ENCODE peak calls at places on chromosomes 7 and 10, in nine cellular contexts. One of them, this sample, is unnamed.
A peak's percentile ranks its signal among the peaks of the same experiment; 100 is the strongest.

GRCh38 chr7:8147760-8148463 is 114.1 kb downstream of the ICA1 start:
- DNase-seq in transverse colon: no peak
- DNase-seq in K562: no peak
- DNase-seq in GM12878: no peak
- DNase-seq in stomach: no peak
- DNase-seq in A549: no peak
- DNase-seq in ovary: no peak
- DNase-seq in SK-N-SH: no peak
- DNase-seq in tibial nerve: no peak
- DNase-seq in this sample: no peak

GRCh38 chr10:78782441-78782840 is 286.3 kb upstream of the ZMIZ1 start:
- DNase-seq in transverse colon: no peak
- DNase-seq in K562: no peak
- DNase-seq in GM12878: no peak
- DNase-seq in stomach: no peak
- DNase-seq in A549: no peak
- DNase-seq in ovary: no peak
- DNase-seq in SK-N-SH: no peak
- DNase-seq in tibial nerve: no peak
- DNase-seq in this sample: no peak

GRCh38 chr10:119687192-119688032 is 36.2 kb downstream of the BAG3 start:
- DNase-seq in transverse colon: no peak
- DNase-seq in K562: no peak
- DNase-seq in GM12878: no peak
- DNase-seq in stomach: no peak
- DNase-seq in A549: no peak
- DNase-seq in ovary: no peak
- DNase-seq in SK-N-SH: no peak
- DNase-seq in tibial nerve: no peak
- DNase-seq in this sample: no peak

GRCh38 chr7:2471396-2471795 is 4.8 kb downstream of the GRIFIN start:
- DNase-seq in transverse colon: no peak
- DNase-seq in K562: no peak
- DNase-seq in GM12878: no peak
- DNase-seq in stomach: no peak
- DNase-seq in A549: no peak
- DNase-seq in ovary: no peak
- DNase-seq in SK-N-SH: peak; percentile 64
- DNase-seq in tibial nerve: no peak
- DNase-seq in this sample: no peak

GRCh38 chr7:91832493-91833045 is 47.9 kb downstream of the MTERF1 start:
- DNase-seq in transverse colon: no peak
- DNase-seq in K562: no peak
- DNase-seq in GM12878: no peak
- DNase-seq in stomach: no peak
- DNase-seq in A549: no peak
- DNase-seq in ovary: no peak
- DNase-seq in SK-N-SH: no peak
- DNase-seq in tibial nerve: no peak
- DNase-seq in this sample: no peak

GRCh38 chr10:99975942-99976809 is 33.6 kb downstream of the DNMBP start:
- DNase-seq in transverse colon: no peak
- DNase-seq in K562: no peak
- DNase-seq in GM12878: no peak
- DNase-seq in stomach: no peak
- DNase-seq in A549: no peak
- DNase-seq in ovary: no peak
- DNase-seq in SK-N-SH: no peak
- DNase-seq in tibial nerve: peak; percentile 66
- DNase-seq in this sample: no peak

GRCh38 chr10:33484787-33485186 is 150.3 kb upstream of the NRP1 start:
- DNase-seq in transverse colon: no peak
- DNase-seq in K562: no peak
- DNase-seq in GM12878: no peak
- DNase-seq in stomach: no peak
- DNase-seq in A549: peak; percentile 13
- DNase-seq in ovary: no peak
- DNase-seq in SK-N-SH: no peak
- DNase-seq in tibial nerve: peak; percentile 53
- DNase-seq in this sample: no peak

GRCh38 chr10:130652964-130653578 is 516.9 kb downstream of the GLRX3 start:
- DNase-seq in transverse colon: no peak
- DNase-seq in K562: no peak
- DNase-seq in GM12878: no peak
- DNase-seq in stomach: no peak
- DNase-seq in A549: no peak
- DNase-seq in ovary: no peak
- DNase-seq in SK-N-SH: no peak
- DNase-seq in tibial nerve: no peak
- DNase-seq in this sample: no peak

GRCh38 chr7:3805151-3805550 is 504.1 kb downstream of the SDK1 start:
- DNase-seq in transverse colon: no peak
- DNase-seq in K562: no peak
- DNase-seq in GM12878: no peak
- DNase-seq in stomach: no peak
- DNase-seq in A549: peak; percentile 7
- DNase-seq in ovary: no peak
- DNase-seq in SK-N-SH: no peak
- DNase-seq in tibial nerve: no peak
- DNase-seq in this sample: no peak

GRCh38 chr10:93826355-93826754 is 67.4 kb upstream of the SLC35G1 start:
- DNase-seq in transverse colon: no peak
- DNase-seq in K562: no peak
- DNase-seq in GM12878: no peak
- DNase-seq in stomach: no peak
- DNase-seq in A549: no peak
- DNase-seq in ovary: no peak
- DNase-seq in SK-N-SH: no peak
- DNase-seq in tibial nerve: no peak
- DNase-seq in this sample: no peak

GRCh38 chr10:94104316-94105060 is 110.8 kb downstream of the PLCE1 start:
- DNase-seq in transverse colon: no peak
- DNase-seq in K562: no peak
- DNase-seq in GM12878: no peak
- DNase-seq in stomach: no peak
- DNase-seq in A549: no peak
- DNase-seq in ovary: no peak
- DNase-seq in SK-N-SH: no peak
- DNase-seq in tibial nerve: no peak
- DNase-seq in this sample: no peak

GRCh38 chr10:5538446-5538845 is 13.7 kb downstream of the CALML3 start:
- DNase-seq in transverse colon: peak; percentile 6
- DNase-seq in K562: no peak
- DNase-seq in GM12878: no peak
- DNase-seq in stomach: peak; percentile 9
- DNase-seq in A549: no peak
- DNase-seq in ovary: no peak
- DNase-seq in SK-N-SH: no peak
- DNase-seq in tibial nerve: no peak
- DNase-seq in this sample: peak; percentile 50

GRCh38 chr7:139681463-139681755 is 96.4 kb downstream of the HIPK2 start:
- DNase-seq in transverse colon: no peak
- DNase-seq in K562: peak; percentile 52
- DNase-seq in GM12878: no peak
- DNase-seq in stomach: no peak
- DNase-seq in A549: no peak
- DNase-seq in ovary: no peak
- DNase-seq in SK-N-SH: no peak
- DNase-seq in tibial nerve: no peak
- DNase-seq in this sample: no peak

GRCh38 chr7:75608451-75609122 is 116.5 kb downstream of the SPDYE5 start:
- DNase-seq in transverse colon: no peak
- DNase-seq in K562: no peak
- DNase-seq in GM12878: no peak
- DNase-seq in stomach: no peak
- DNase-seq in A549: no peak
- DNase-seq in ovary: no peak
- DNase-seq in SK-N-SH: no peak
- DNase-seq in tibial nerve: no peak
- DNase-seq in this sample: no peak

GRCh38 chr10:77940627-77941026 is 14.1 kb upstream of the DLG5 start:
- DNase-seq in transverse colon: no peak
- DNase-seq in K562: no peak
- DNase-seq in GM12878: no peak
- DNase-seq in stomach: no peak
- DNase-seq in A549: no peak
- DNase-seq in ovary: no peak
- DNase-seq in SK-N-SH: no peak
- DNase-seq in tibial nerve: no peak
- DNase-seq in this sample: no peak

GRCh38 chr10:77614778-77615625 is 22.6 kb downstream of the KCNMA1 start:
- DNase-seq in transverse colon: no peak
- DNase-seq in K562: no peak
- DNase-seq in GM12878: no peak
- DNase-seq in stomach: no peak
- DNase-seq in A549: no peak
- DNase-seq in ovary: no peak
- DNase-seq in SK-N-SH: no peak
- DNase-seq in tibial nerve: no peak
- DNase-seq in this sample: no peak

GRCh38 chr10:127353544-127353943 is 157.2 kb upstream of the INSYN2A start:
- DNase-seq in transverse colon: no peak
- DNase-seq in K562: no peak
- DNase-seq in GM12878: no peak
- DNase-seq in stomach: no peak
- DNase-seq in A549: no peak
- DNase-seq in ovary: no peak
- DNase-seq in SK-N-SH: no peak
- DNase-seq in tibial nerve: no peak
- DNase-seq in this sample: no peak

GRCh38 chr10:110535958-110536891 is 31.3 kb upstream of the SMC3 start:
- DNase-seq in transverse colon: peak; percentile 36
- DNase-seq in K562: peak; percentile 54
- DNase-seq in GM12878: peak; percentile 87
- DNase-seq in stomach: peak; percentile 34
- DNase-seq in A549: no peak
- DNase-seq in ovary: no peak
- DNase-seq in SK-N-SH: no peak
- DNase-seq in tibial nerve: no peak
- DNase-seq in this sample: no peak

DNA sequence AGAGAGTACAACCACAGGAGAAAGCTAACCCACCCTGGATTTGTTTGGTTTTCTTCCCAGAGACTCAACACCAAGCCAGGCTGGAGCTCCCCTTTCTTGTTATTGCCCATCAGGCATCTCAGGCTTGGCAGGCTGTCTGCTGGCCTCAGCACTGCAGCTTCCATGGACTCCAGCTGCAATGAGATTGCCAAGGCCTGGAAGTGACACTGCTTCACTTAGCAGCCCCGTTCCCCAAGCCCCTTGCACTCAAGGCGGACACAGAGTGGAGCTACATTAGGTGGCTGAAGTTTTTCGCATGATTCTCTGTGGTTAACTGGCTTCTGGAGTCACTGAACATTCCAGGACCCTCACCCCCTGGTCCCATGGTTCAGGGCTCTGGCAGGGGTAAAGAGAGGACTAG is 163.1 kb upstream of the GDF10 start:
- DNase-seq in transverse colon: no peak
- DNase-seq in K562: no peak
- DNase-seq in GM12878: no peak
- DNase-seq in stomach: no peak
- DNase-seq in A549: no peak
- DNase-seq in ovary: no peak
- DNase-seq in SK-N-SH: no peak
- DNase-seq in tibial nerve: no peak
- DNase-seq in this sample: no peak
- TF ChIP-seq EP300 in transverse colon: no peak
- TF ChIP-seq EP300 in K562: no peak
- TF ChIP-seq EP300 in GM12878: no peak
- TF ChIP-seq EP300 in stomach: no peak
- TF ChIP-seq EP300 in A549: no peak
- TF ChIP-seq EP300 in ovary: no peak
- TF ChIP-seq EP300 in SK-N-SH: no peak
- TF ChIP-seq EP300 in tibial nerve: no peak
- TF ChIP-seq EP300 in this sample: no peak

GRCh38 chr10:23338886-23339285 is 5.7 kb downstream of the C10orf67 start:
- DNase-seq in transverse colon: no peak
- DNase-seq in K562: no peak
- DNase-seq in GM12878: no peak
- DNase-seq in stomach: no peak
- DNase-seq in A549: no peak
- DNase-seq in ovary: no peak
- DNase-seq in SK-N-SH: no peak
- DNase-seq in tibial nerve: no peak
- DNase-seq in this sample: no peak
- TF ChIP-seq CTCF in transverse colon: no peak
- TF ChIP-seq CTCF in K562: no peak
- TF ChIP-seq CTCF in GM12878: no peak
- TF ChIP-seq CTCF in stomach: no peak
- TF ChIP-seq CTCF in A549: no peak
- TF ChIP-seq CTCF in ovary: no peak
- TF ChIP-seq CTCF in SK-N-SH: peak; percentile 21
- TF ChIP-seq CTCF in tibial nerve: no peak
- TF ChIP-seq CTCF in this sample: no peak

GRCh38 chr10:29127037-29127436 is 161.8 kb upstream of the LYZL1 start:
- DNase-seq in transverse colon: no peak
- DNase-seq in K562: no peak
- DNase-seq in GM12878: no peak
- DNase-seq in stomach: no peak
- DNase-seq in A549: no peak
- DNase-seq in ovary: no peak
- DNase-seq in SK-N-SH: no peak
- DNase-seq in tibial nerve: no peak
- DNase-seq in this sample: no peak

GRCh38 chr10:29131952-29132820 is 156.7 kb upstream of the LYZL1 start:
- DNase-seq in transverse colon: no peak
- DNase-seq in K562: peak; percentile 92
- DNase-seq in GM12878: no peak
- DNase-seq in stomach: no peak
- DNase-seq in A549: no peak
- DNase-seq in ovary: no peak
- DNase-seq in SK-N-SH: no peak
- DNase-seq in tibial nerve: no peak
- DNase-seq in this sample: no peak

GRCh38 chr10:29132821-29133156 is 156.1 kb upstream of the LYZL1 start:
- DNase-seq in transverse colon: no peak
- DNase-seq in K562: peak; percentile 20
- DNase-seq in GM12878: no peak
- DNase-seq in stomach: no peak
- DNase-seq in A549: no peak
- DNase-seq in ovary: no peak
- DNase-seq in SK-N-SH: no peak
- DNase-seq in tibial nerve: no peak
- DNase-seq in this sample: no peak

GRCh38 chr10:29127731-29128130 is 161.1 kb upstream of the LYZL1 start:
- DNase-seq in transverse colon: no peak
- DNase-seq in K562: no peak
- DNase-seq in GM12878: no peak
- DNase-seq in stomach: no peak
- DNase-seq in A549: no peak
- DNase-seq in ovary: no peak
- DNase-seq in SK-N-SH: no peak
- DNase-seq in tibial nerve: no peak
- DNase-seq in this sample: no peak

GRCh38 chr10:29130190-29130673 is 158.6 kb upstream of the LYZL1 start:
- DNase-seq in transverse colon: no peak
- DNase-seq in K562: peak; percentile 29
- DNase-seq in GM12878: no peak
- DNase-seq in stomach: no peak
- DNase-seq in A549: peak; percentile 69
- DNase-seq in ovary: no peak
- DNase-seq in SK-N-SH: peak; percentile 42
- DNase-seq in tibial nerve: no peak
- DNase-seq in this sample: no peak
- TF ChIP-seq EP300 in transverse colon: no peak
- TF ChIP-seq EP300 in K562: no peak
- TF ChIP-seq EP300 in GM12878: no peak
- TF ChIP-seq EP300 in stomach: no peak
- TF ChIP-seq EP300 in A549: no peak
- TF ChIP-seq EP300 in ovary: no peak
- TF ChIP-seq EP300 in SK-N-SH: no peak
- TF ChIP-seq EP300 in tibial nerve: no peak
- TF ChIP-seq EP300 in this sample: no peak

GRCh38 chr10:29517352-29517923 is 117.3 kb downstream of the SVIL start:
- DNase-seq in transverse colon: peak; percentile 26
- DNase-seq in K562: peak; percentile 52
- DNase-seq in GM12878: no peak
- DNase-seq in stomach: no peak
- DNase-seq in A549: peak; percentile 46
- DNase-seq in ovary: peak; percentile 37
- DNase-seq in SK-N-SH: peak; percentile 71
- DNase-seq in tibial nerve: peak; percentile 57
- DNase-seq in this sample: no peak
- TF ChIP-seq CTCF in transverse colon: peak; percentile 45
- TF ChIP-seq CTCF in K562: peak; percentile 64
- TF ChIP-seq CTCF in GM12878: peak; percentile 37
- TF ChIP-seq CTCF in stomach: no peak
- TF ChIP-seq CTCF in A549: peak; percentile 54
- TF ChIP-seq CTCF in ovary: peak; percentile 31
- TF ChIP-seq CTCF in SK-N-SH: peak; percentile 71
- TF ChIP-seq CTCF in tibial nerve: peak; percentile 30
- TF ChIP-seq CTCF in this sample: peak; percentile 44

This sample was measured in suprapubic skin.